ENCODE peak calls at places on chromosomes 7 and 10, in seven cellular contexts. I is pons; A is GM12891; Y is activated T-cell treated with anti-CD3 and anti-CD28 coated beads for 1 hour; C is IMR-90; H is pancreas; E is activated CD8-positive, alpha-beta memory T cell treated with anti-CD3 and anti-CD28 coated beads for 24 hours. K is an unnamed sample.

GRCh38 chr10:6737080-6737641 is 157.1 kb upstream of the PRKCQ start:
- DNase-seq in I (no peak), A (no peak), Y (no peak), C (peak), H (no peak), E (no peak), K (peak)

GRCh38 chr10:70695241-70696030 is 23.1 kb downstream of the ADAMTS14 start:
- DNase-seq in I (no peak), A (no peak), Y (no peak), C (no peak), H (no peak), E (no peak), K (no peak)

GRCh38 chr10:112767156-112767555 is 182.9 kb upstream of the TCF7L2 start:
- DNase-seq in I (no peak), A (no peak), Y (no peak), C (peak), H (no peak), E (no peak), K (no peak)

GRCh38 chr7:143882611-143883078 is 19.3 kb downstream of the TCAF1 start:
- DNase-seq in I (peak), A (no peak), Y (no peak), C (peak), H (no peak), E (no peak), K (peak)

GRCh38 chr10:131909929-131910328 is 9.1 kb downstream of the PPP2R2D start:
- DNase-seq in I (no peak), A (no peak), Y (no peak), C (no peak), H (no peak), E (no peak), K (no peak)

GRCh38 chr7:151768805-151769188 is 108.1 kb downstream of the PRKAG2 start:
- DNase-seq in I (no peak), A (no peak), Y (no peak), C (no peak), H (no peak), E (peak), K (no peak)

GRCh38 chr10:33413093-33413442 is 78.6 kb upstream of the NRP1 start:
- DNase-seq in I (no peak), A (no peak), Y (no peak), C (no peak), H (no peak), E (no peak), K (peak)

GRCh38 chr7:36387437-36388345 is 2.0 kb upstream of the ANLN start:
- DNase-seq in I (no peak), A (no peak), Y (no peak), C (no peak), H (no peak), E (no peak), K (no peak)

GRCh38 chr7:132650498-132650897 is 74.2 kb upstream of the PLXNA4 start:
- DNase-seq in I (no peak), A (no peak), Y (no peak), C (peak), H (no peak), E (no peak), K (peak)

GRCh38 chr10:23417254-23417653 is 21.6 kb upstream of the OTUD1 start:
- DNase-seq in I (no peak), A (no peak), Y (no peak), C (no peak), H (no peak), E (no peak), K (no peak)

GRCh38 chr7:54813398-54813797 is 54.4 kb upstream of the SEC61G start:
- DNase-seq in I (peak), A (no peak), Y (no peak), C (no peak), H (no peak), E (no peak), K (peak)

GRCh38 chr7:32611201-32611691 is 116.0 kb downstream of the AVL9 start:
- DNase-seq in I (peak), A (no peak), Y (no peak), C (no peak), H (no peak), E (no peak), K (peak)

GRCh38 chr7:84446991-84447480 is 252.4 kb upstream of the SEMA3A start:
- DNase-seq in I (no peak), A (no peak), Y (no peak), C (no peak), H (no peak), E (no peak), K (no peak)

GRCh38 chr7:73832806-73833205 is 2.0 kb downstream of the CLDN4 start:
- DNase-seq in I (no peak), A (no peak), Y (no peak), C (no peak), H (no peak), E (no peak), K (no peak)